ENCODE peak calls at places on chromosomes 11 and 22, in four cellular contexts. Q is K562, M is GM12878, R is HepG2. Y is an unnamed sample.

GRCh38 chr11:113188433-113188834 is 125.9 kb upstream of the TTC12 start:
- DNase-seq in M (peak), Q (no peak), R (no peak), Y (peak)

GRCh38 chr11:101407324-101407723 is 176.5 kb downstream of the TRPC6 start:
- DNase-seq in Q (no peak), R (no peak), M (no peak), Y (no peak)

GRCh38 chr11:95074806-95075563 is 8.3 kb downstream of the SRSF8 start:
- DNase-seq in R (no peak), M (no peak), Q (no peak), Y (no peak)

GRCh38 chr11:67292671-67293070 is 3.6 kb downstream of the ANKRD13D start:
- DNase-seq in Q (no peak), M (no peak), R (no peak), Y (no peak)

GRCh38 chr11:43927925-43928707 is 14.3 kb upstream of the C11orf96 start:
- DNase-seq in R (no peak), M (no peak), Q (no peak), Y (no peak)

GRCh38 chr11:118605116-118605867 is 2.1 kb upstream of the PHLDB1 start:
- DNase-seq in Q (peak), R (peak), M (no peak), Y (no peak)

GRCh38 chr22:25027959-25028840 is 75.7 kb downstream of the KIAA1671 start:
- DNase-seq in Q (peak), R (no peak), M (no peak), Y (peak)

GRCh38 chr11:19307498-19307897 is 66.8 kb upstream of the E2F8 start:
- DNase-seq in R (no peak), Q (no peak), M (no peak), Y (no peak)

GRCh38 chr22:32796865-32797573 is 4.5 kb upstream of the TIMP3 start:
- DNase-seq in R (peak), M (no peak), Q (peak), Y (peak)

GRCh38 chr11:12687740-12688139 is 13.5 kb downstream of the TEAD1 start:
- DNase-seq in Q (peak), R (no peak), M (no peak), Y (no peak)

GRCh38 chr11:34811858-34812257 is 104.3 kb downstream of the APIP start:
- DNase-seq in Q (no peak), R (no peak), M (no peak), Y (no peak)

GRCh38 chr22:36386351-36386899 is 1.3 kb downstream of the MYH9 start:
- DNase-seq in R (no peak), Q (no peak), M (peak), Y (peak)

GRCh38 chr11:45110562-45110961 is 35.9 kb upstream of the PRDM11 start:
- DNase-seq in M (no peak), R (peak), Q (peak), Y (peak)

GRCh38 chr11:92251980-92252379 is 27.4 kb downstream of the FAT3 start:
- DNase-seq in R (no peak), M (no peak), Q (no peak), Y (no peak)

GRCh38 chr11:19435306-19435989 is 194.7 kb upstream of the E2F8 start:
- DNase-seq in Q (no peak), R (no peak), M (no peak), Y (no peak)

GRCh38 chr11:95229199-95230053 is 1.6 kb downstream of the SESN3 start:
- DNase-seq in M (no peak), R (no peak), Q (no peak), Y (no peak)

GRCh38 chr11:22037505-22037904 is 155.4 kb upstream of the ANO5 start:
- DNase-seq in M (no peak), R (no peak), Q (no peak), Y (no peak)

DNA sequence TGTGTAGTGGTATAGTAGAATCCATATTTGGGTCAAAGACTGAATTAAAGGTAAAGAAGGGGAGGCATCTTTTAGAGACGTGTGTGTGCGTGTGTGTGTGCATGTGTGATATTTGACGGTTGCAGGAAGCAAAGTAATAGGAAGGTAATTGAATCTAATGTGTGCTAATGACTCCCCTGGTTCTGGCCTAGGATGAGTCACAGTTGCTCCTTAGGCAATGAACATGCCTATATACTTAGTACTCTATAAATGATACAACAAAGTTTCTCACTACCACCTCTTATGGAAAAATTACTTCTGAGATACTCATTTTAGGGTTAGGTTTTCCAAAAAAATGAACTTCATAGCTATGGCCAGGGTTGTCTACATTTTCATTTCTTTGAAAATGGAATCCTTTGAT is 409.6 kb downstream of the GUCY1A2 start:
- DNase-seq in M (no peak), R (no peak), Q (no peak), Y (no peak)
- TF ChIP-seq CHD4 in M (no peak), R (no peak), Q (no peak), Y (no peak)

DNA sequence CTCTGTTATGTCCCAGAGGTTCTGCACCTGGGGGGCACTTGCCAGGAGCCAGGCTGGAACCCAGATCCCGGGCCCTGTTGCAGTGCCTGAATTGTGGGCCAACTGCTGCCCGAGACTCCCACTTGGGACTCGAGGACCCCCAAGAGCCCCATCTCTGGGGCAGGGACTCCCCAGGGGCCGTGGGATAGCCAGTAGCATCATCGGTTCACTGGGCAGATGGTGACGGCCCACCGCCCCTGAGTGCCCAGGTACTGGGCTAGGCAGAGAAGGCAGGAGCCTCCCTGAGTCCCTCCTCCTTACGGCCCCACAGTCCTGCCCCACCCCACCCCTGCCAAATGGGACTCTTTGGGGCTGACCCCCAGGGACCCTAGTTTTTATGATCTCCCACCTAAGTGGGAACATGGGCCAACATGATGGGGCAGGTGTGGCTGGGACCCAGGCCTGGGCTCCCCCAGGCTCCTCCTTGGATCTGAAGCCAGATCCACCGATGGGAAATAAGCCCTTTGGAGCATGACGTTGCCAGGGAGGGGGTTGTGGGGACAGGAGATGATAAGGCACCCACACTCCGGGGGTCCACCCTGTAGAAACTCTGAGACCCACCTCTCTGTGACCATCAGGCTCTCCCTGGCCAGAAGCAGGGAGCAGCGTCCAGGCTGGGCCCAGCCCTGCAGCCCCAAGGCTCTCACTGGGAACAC is 94.5 kb upstream of the FGF3 start:
- DNase-seq in M (no peak), R (no peak), Q (no peak), Y (no peak)
- TF ChIP-seq CHD4 in M (no peak), R (no peak), Q (no peak), Y (no peak)

GRCh38 chr11:11263238-11264030 is 89.6 kb downstream of the CSNK2A3 start:
- DNase-seq in Q (no peak), R (no peak), M (no peak), Y (no peak)
- TF ChIP-seq CHD4 in Q (no peak), R (no peak), M (no peak), Y (no peak)

GRCh38 chr11:120180571-120181445 is 30.0 kb upstream of the OAF start:
- DNase-seq in Q (no peak), R (peak), M (no peak), Y (no peak)

GRCh38 chr11:120182357-120182756 is 28.5 kb upstream of the OAF start:
- DNase-seq in M (no peak), Q (no peak), R (no peak), Y (no peak)

GRCh38 chr11:120183701-120184141 is 27.1 kb upstream of the OAF start:
- DNase-seq in M (no peak), R (no peak), Q (no peak), Y (no peak)

GRCh38 chr11:120182790-120183491 is 27.9 kb upstream of the OAF start:
- DNase-seq in Q (no peak), M (no peak), R (peak), Y (peak)

DNA sequence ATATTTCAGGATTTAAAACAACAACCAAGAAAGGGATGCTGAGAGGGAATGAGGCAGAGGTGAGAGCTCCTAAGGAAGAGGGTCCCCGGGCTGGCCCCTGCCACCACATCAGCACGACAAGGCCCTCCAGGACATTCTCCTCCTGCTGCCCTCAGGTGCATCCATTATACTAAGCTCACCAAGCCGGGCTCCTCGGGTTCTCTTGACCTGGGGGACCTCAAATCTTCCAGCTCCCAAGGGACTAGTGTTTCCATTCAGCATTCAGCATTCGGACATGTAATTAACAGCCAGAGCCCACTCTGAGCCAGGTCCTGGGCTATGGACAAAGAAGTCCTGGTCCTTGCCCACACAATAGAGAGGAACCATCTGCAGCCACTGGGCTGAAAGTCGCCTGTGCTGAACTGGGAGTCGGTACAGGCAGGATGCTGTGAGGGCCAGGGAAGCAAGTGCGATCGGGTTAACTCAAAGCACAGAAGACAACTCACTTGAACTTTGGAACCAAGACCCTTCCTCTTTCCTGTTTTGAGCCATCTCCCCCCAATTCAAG is 29.3 kb upstream of the OAF start:
- DNase-seq in R (no peak), Q (no peak), M (no peak), Y (no peak)
- TF ChIP-seq CHD4 in R (no peak), Q (no peak), M (no peak), Y (no peak)

GRCh38 chr22:17706451-17706900 is 67.8 kb downstream of the BID start:
- DNase-seq in Q (no peak), M (peak), R (peak), Y (peak)
- TF ChIP-seq CHD4 in Q (no peak), M (no peak), R (no peak), Y (no peak)

GRCh38 chr11:69233761-69234136 is 60.2 kb upstream of the MYEOV start:
- DNase-seq in M (no peak), Q (no peak), R (no peak), Y (no peak)
- TF ChIP-seq CHD4 in M (no peak), Q (no peak), R (no peak), Y (no peak)

GRCh38 chr22:42780070-42780540 is 59.4 kb upstream of the A4GALT start:
- DNase-seq in R (peak), M (peak), Q (peak), Y (peak)
- TF ChIP-seq CHD4 in R (no peak), M (no peak), Q (no peak), Y (no peak)

Y was measured in A549.